ENCODE peak calls at places on chromosomes 13 and 19, in five cellular contexts. K is iPS DF 19.7; D is Caki2; W is stimulated activated CD4-positive, alpha-beta T cell treated with anti-CD3 and anti-CD28 coated beads, Interleukin-15, amount 100 ng/mL, for 1 hour; U is myocyte. F is an unnamed sample.

GRCh38 chr19:43620061-43621001 is 902 bp upstream of the ZNF428 start:
- DNase-seq in U (no peak), W (peak), D (no peak), K (no peak), F (no peak)

GRCh38 chr19:35549879-35550523 is 4.6 kb downstream of the TMEM147 start:
- DNase-seq in D (no peak), W (no peak), K (no peak), U (no peak), F (no peak)

GRCh38 chr13:49062297-49062896 is 86.7 kb downstream of the FNDC3A start:
- DNase-seq in U (no peak), W (no peak), D (no peak), K (no peak), F (no peak)

GRCh38 chr13:106178816-106179215 is 356.6 kb downstream of the EFNB2 start:
- DNase-seq in U (peak), W (no peak), D (no peak), K (no peak), F (no peak)

GRCh38 chr13:89584058-89584457 is 1763.4 kb upstream of the MIR17HG start:
- DNase-seq in D (no peak), W (no peak), U (peak), K (no peak), F (no peak)

GRCh38 chr19:480016-480855 is 16.1 kb upstream of the MADCAM1 start:
- DNase-seq in W (no peak), U (peak), K (no peak), D (peak), F (peak)

GRCh38 chr13:68380041-68380973 is 1150.2 kb upstream of the PCDH9 start:
- DNase-seq in U (no peak), W (no peak), D (no peak), K (no peak), F (no peak)

GRCh38 chr19:47107201-47107952 is 6.2 kb downstream of the ZC3H4 start:
- DNase-seq in W (no peak), U (no peak), K (no peak), D (peak), F (no peak)

GRCh38 chr19:37991841-37992248 is 84.8 kb downstream of the SIPA1L3 start:
- DNase-seq in U (no peak), D (peak), W (no peak), K (no peak), F (no peak)

GRCh38 chr19:58399903-58400637 is 4.6 kb downstream of the RNF225 start:
- DNase-seq in K (no peak), U (no peak), D (no peak), W (no peak), F (no peak)

GRCh38 chr13:73708393-73708985 is 425.7 kb downstream of the KLF12 start:
- DNase-seq in D (peak), K (no peak), U (peak), W (no peak), F (no peak)

GRCh38 chr19:28829762-28830161 is 383.2 kb downstream of the UQCRFS1 start:
- DNase-seq in U (no peak), D (no peak), K (no peak), W (no peak), F (no peak)

F was measured in H1.